ENCODE peak calls at places on chromosome X, in seven cellular contexts. N is SK-N-SH, K is GM12892, O is K562, D is HepG2, I is GM12878, C is H1. P is an unnamed sample.

GRCh38 chrX:97629597-97629985 is 745.9 kb downstream of the RPA4 start:
- DNase-seq in N (peak; percentile 9), K (no peak), O (no peak), D (no peak), I (no peak), C (no peak), P (no peak)

GRCh38 chrX:9464435-9465371 is at the start of gene TBL1X:
- DNase-seq in N (peak; percentile 86), K (peak; percentile 44), O (peak; percentile 84), D (peak; percentile 37), I (no peak), C (peak; percentile 52), P (peak; percentile 32)

GRCh38 chrX:22486326-22486725 is 213.6 kb downstream of the CBLL2 start:
- DNase-seq in N (no peak), K (no peak), O (no peak), D (no peak), I (no peak), C (no peak), P (no peak)

GRCh38 chrX:112731793-112732192 is 52.1 kb upstream of the LHFPL1 start:
- DNase-seq in N (no peak), K (no peak), O (no peak), D (no peak), I (no peak), C (no peak), P (no peak)

GRCh38 chrX:104166735-104167436 is 633 bp downstream of the FAM199X start:
- DNase-seq in N (peak; percentile 38), K (no peak), O (peak; percentile 25), D (no peak), I (no peak), C (no peak), P (no peak)

GRCh38 chrX:153669174-153669890 is 4.3 kb downstream of the PNCK start:
- DNase-seq in N (peak; percentile 83), K (peak; percentile 68), O (peak; percentile 65), D (no peak), I (no peak), C (peak; percentile 70), P (peak; percentile 63)

GRCh38 chrX:8090482-8090881 is 80.6 kb downstream of the VCX2 start:
- DNase-seq in N (no peak), K (no peak), O (no peak), D (no peak), I (no peak), C (no peak), P (no peak)

GRCh38 chrX:47941423-47941822 is 62.4 kb downstream of the ZNF182 start:
- DNase-seq in N (no peak), K (no peak), O (no peak), D (no peak), I (no peak), C (no peak), P (no peak)

GRCh38 chrX:49884290-49884862 is 5.1 kb downstream of the USP27X start:
- DNase-seq in N (peak; percentile 62), K (peak; percentile 16), O (peak; percentile 67), D (peak; percentile 40), I (peak; percentile 7), C (peak; percentile 70), P (peak; percentile 17)

GRCh38 chrX:153032397-153033118 is 23.7 kb upstream of the PNMA3 start:
- DNase-seq in N (peak; percentile 89), K (peak; percentile 69), O (peak; percentile 75), D (peak; percentile 21), I (no peak), C (peak; percentile 87), P (peak; percentile 68)

GRCh38 chrX:68508799-68509198 is 9.9 kb downstream of the YIPF6 start:
- DNase-seq in N (no peak), K (no peak), O (peak; percentile 8), D (no peak), I (no peak), C (no peak), P (no peak)

GRCh38 chrX:68506649-68507048 is 7.8 kb downstream of the YIPF6 start:
- DNase-seq in N (no peak), K (no peak), O (no peak), D (no peak), I (no peak), C (no peak), P (no peak)

GRCh38 chrX:68511255-68511654 is 12.4 kb downstream of the YIPF6 start:
- DNase-seq in N (peak; percentile 56), K (no peak), O (peak; percentile 61), D (peak; percentile 30), I (no peak), C (no peak), P (peak; percentile 11)
- TF ChIP-seq TAF1 in N (no peak), K (no peak), O (no peak), D (no peak), I (no peak), C (no peak), P (no peak)

DNA sequence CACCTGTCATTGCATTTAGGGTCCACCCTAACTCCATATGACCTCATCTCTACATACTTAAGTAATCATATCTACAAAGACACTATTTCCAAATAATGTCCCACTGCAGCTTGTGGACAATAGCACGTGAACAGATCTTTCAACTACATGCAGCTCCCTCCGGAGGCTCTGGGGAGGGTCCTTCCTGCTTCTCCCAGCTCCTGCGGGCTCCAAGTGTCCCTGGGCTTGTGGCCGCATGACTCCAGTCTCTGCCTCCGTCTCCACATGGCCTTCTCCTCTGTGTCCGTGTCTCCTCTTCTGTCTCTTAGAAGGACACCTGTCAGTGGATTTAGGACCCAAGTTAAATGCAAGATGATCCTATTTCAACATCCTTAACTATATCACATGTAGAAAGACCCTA is 52.7 kb downstream of the ASMT start:
- DNase-seq in N (no peak), K (no peak), O (no peak), D (no peak), I (no peak), C (no peak), P (no peak)
- TF ChIP-seq POLR2AphosphoS5 in N (no peak), K (no peak), O (no peak), D (no peak), I (no peak), C (no peak), P (no peak)

GRCh38 chrX:25427873-25428555 is 412.2 kb upstream of the ARX start:
- DNase-seq in N (no peak), K (no peak), O (peak; percentile 0), D (no peak), I (no peak), C (peak; percentile 66), P (no peak)
- TF ChIP-seq TAF1 in N (no peak), K (no peak), O (no peak), D (no peak), I (no peak), C (no peak), P (no peak)

DNA sequence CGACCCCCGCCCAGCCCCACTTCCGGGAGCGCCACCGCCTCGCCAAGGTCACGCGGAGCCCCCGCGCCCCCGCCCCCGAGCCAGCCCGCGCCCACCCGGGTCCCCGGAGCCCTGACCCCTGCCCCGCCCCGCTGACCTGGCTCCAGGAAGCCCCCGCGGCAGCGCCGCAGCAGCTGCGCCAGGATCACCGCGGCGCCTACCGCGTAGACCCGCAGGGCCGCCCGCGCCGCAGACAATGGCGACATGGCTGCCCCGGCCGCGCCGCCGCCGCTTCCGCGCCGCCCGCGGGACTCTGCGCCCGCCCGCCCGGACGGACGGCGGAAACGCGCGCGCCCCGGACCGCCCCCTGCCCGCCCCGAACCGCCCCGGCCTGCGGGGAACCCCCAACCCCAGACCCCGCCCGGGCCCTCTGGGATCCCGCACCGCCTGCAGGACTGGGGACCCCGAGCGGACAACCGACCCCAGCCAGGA is at the start of the genes DHRSX and ZBED1:
- DNase-seq in N (peak; percentile 90), K (peak; percentile 77), O (peak; percentile 29), D (no peak), I (no peak), C (peak; percentile 67), P (peak; percentile 69)
- TF ChIP-seq POLR2AphosphoS5 in N (no peak), K (peak; percentile 63), O (no peak), D (no peak), I (no peak), C (peak; percentile 38), P (peak; percentile 43)

P was measured in GM12891.